ENCODE peak calls at places on chromosomes 5 and 9, in five cellular contexts. One of them, this sample, is unnamed.

GRCh38 chr5:54159153-54159836 is 151.1 kb downstream of the ARL15 start:
- DNase-seq in right atrium auricular region: no peak
- DNase-seq in prostate gland: no peak
- DNase-seq in RWPE2: no peak
- DNase-seq in ovary: no peak
- DNase-seq in this sample: no peak

GRCh38 chr5:112121268-112121667 is 297.8 kb downstream of the EPB41L4A start:
- DNase-seq in right atrium auricular region: no peak
- DNase-seq in RWPE2: no peak
- DNase-seq in ovary: no peak
- DNase-seq in prostate gland: no peak
- DNase-seq in this sample: no peak

GRCh38 chr9:99140685-99141314 is 35.9 kb downstream of the TGFBR1 start:
- DNase-seq in prostate gland: peak; percentile 36
- DNase-seq in right atrium auricular region: no peak
- DNase-seq in ovary: no peak
- DNase-seq in RWPE2: no peak
- DNase-seq in this sample: no peak

GRCh38 chr5:141475625-141476131 is at the start of gene PCDHGC3:
- DNase-seq in prostate gland: peak; percentile 94
- DNase-seq in ovary: peak; percentile 91
- DNase-seq in RWPE2: peak; percentile 95
- DNase-seq in right atrium auricular region: peak; percentile 97
- DNase-seq in this sample: no peak

GRCh38 chr5:116402235-116402634 is 172.4 kb downstream of the SEMA6A start:
- DNase-seq in right atrium auricular region: no peak
- DNase-seq in ovary: no peak
- DNase-seq in prostate gland: no peak
- DNase-seq in RWPE2: no peak
- DNase-seq in this sample: no peak

GRCh38 chr5:178762960-178763359 is 32.5 kb upstream of the ZNF354A start:
- DNase-seq in prostate gland: no peak
- DNase-seq in ovary: no peak
- DNase-seq in right atrium auricular region: no peak
- DNase-seq in RWPE2: no peak
- DNase-seq in this sample: no peak

GRCh38 chr9:76521906-76522305 is 62.9 kb downstream of the GCNT1 start:
- DNase-seq in RWPE2: no peak
- DNase-seq in prostate gland: no peak
- DNase-seq in ovary: no peak
- DNase-seq in right atrium auricular region: no peak
- DNase-seq in this sample: no peak

GRCh38 chr9:79663299-79663698 is 91.5 kb downstream of the TLE4 start:
- DNase-seq in prostate gland: no peak
- DNase-seq in right atrium auricular region: no peak
- DNase-seq in RWPE2: no peak
- DNase-seq in ovary: no peak
- DNase-seq in this sample: no peak

GRCh38 chr5:111743993-111744392 is 13.0 kb downstream of the NREP start:
- DNase-seq in ovary: no peak
- DNase-seq in right atrium auricular region: no peak
- DNase-seq in RWPE2: no peak
- DNase-seq in prostate gland: no peak
- DNase-seq in this sample: no peak

GRCh38 chr9:37364751-37365360 is 57.6 kb upstream of the GRHPR start:
- DNase-seq in RWPE2: no peak
- DNase-seq in ovary: no peak
- DNase-seq in prostate gland: no peak
- DNase-seq in right atrium auricular region: no peak
- DNase-seq in this sample: no peak

GRCh38 chr5:68554566-68555279 is 339.2 kb downstream of the PIK3R1 start:
- DNase-seq in RWPE2: no peak
- DNase-seq in prostate gland: peak; percentile 70
- DNase-seq in ovary: no peak
- DNase-seq in right atrium auricular region: no peak
- DNase-seq in this sample: no peak

GRCh38 chr5:147303251-147303650 is 68.4 kb downstream of the STK32A start:
- DNase-seq in RWPE2: no peak
- DNase-seq in right atrium auricular region: no peak
- DNase-seq in prostate gland: no peak
- DNase-seq in ovary: no peak
- DNase-seq in this sample: no peak

GRCh38 chr9:68704804-68705635 is at the start of gene PIP5K1B:
- DNase-seq in RWPE2: peak; percentile 76
- DNase-seq in right atrium auricular region: no peak
- DNase-seq in ovary: no peak
- DNase-seq in prostate gland: peak; percentile 65
- DNase-seq in this sample: peak; percentile 86

GRCh38 chr5:132490484-132491367 is at the start of gene IRF1:
- DNase-seq in prostate gland: peak; percentile 97
- DNase-seq in right atrium auricular region: peak; percentile 98
- DNase-seq in ovary: peak; percentile 96
- DNase-seq in RWPE2: peak; percentile 97
- DNase-seq in this sample: no peak
- TF ChIP-seq CTCF in prostate gland: peak; percentile 55
- TF ChIP-seq CTCF in right atrium auricular region: no peak
- TF ChIP-seq CTCF in ovary: peak; percentile 31
- TF ChIP-seq CTCF in RWPE2: peak; percentile 43
- TF ChIP-seq CTCF in this sample: peak; percentile 52

DNA sequence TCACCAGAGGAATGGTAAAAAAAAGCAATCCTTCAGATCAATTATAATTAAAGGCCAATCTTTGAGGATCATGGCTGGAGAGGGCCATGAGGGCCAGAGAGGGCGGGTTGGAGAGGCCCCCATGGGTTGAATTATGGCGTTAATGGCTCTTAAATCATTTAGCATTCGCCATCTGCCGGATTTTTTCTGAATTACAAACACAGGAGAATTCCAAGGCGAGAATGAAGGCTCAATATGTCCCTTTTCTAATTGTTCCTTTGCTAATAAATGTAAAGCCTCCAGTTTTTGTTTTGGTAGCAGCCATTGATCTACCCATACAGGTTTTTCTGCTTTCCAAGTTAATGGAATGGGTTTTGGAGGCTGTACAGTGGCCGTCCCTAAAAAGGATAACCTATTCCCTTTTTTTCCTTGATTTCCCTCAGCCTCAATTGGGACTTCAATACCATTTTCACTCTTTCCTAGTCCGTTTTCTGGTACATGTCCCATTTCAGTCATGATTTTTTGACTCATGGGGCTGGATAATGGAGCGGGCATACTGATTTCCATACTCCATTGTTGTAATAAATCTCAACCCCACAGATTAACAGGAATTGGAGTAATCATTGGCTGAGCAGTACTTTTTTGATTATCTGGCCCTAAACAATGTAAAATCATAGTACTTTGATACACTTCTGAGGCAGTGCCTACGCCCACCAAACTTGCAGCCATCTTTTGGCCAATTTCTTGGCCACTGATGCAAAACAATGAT is 6.7 kb upstream of the TMEM141 start:
- DNase-seq in RWPE2: no peak
- DNase-seq in right atrium auricular region: no peak
- DNase-seq in ovary: no peak
- DNase-seq in prostate gland: no peak
- DNase-seq in this sample: no peak
- TF ChIP-seq CTCF in RWPE2: peak; percentile 75
- TF ChIP-seq CTCF in right atrium auricular region: peak; percentile 60
- TF ChIP-seq CTCF in ovary: no peak
- TF ChIP-seq CTCF in prostate gland: peak; percentile 68
- TF ChIP-seq CTCF in this sample: peak; percentile 80

DNA sequence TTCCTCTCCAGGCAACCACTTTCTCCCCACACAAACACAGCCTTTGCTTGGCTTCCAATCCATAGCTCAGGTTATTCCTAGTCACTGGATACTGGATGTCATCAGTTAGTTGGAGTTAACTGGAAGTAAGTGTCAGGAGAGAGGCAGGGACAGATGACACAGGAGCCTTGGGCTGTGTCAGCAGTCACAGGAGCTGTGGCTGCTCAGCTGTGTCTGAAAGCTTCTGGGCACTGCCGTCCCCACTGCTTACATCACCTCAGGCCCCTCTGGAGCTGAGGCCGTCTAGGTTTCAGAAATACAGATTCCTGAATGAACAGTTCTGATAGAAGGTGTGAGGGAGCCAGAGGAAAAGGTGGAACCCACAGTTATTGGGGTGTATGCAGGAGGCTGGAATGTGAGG is 17.3 kb upstream of the FAM240B start:
- DNase-seq in RWPE2: no peak
- DNase-seq in ovary: no peak
- DNase-seq in right atrium auricular region: no peak
- DNase-seq in prostate gland: no peak
- DNase-seq in this sample: no peak
- TF ChIP-seq CTCF in RWPE2: no peak
- TF ChIP-seq CTCF in ovary: no peak
- TF ChIP-seq CTCF in right atrium auricular region: no peak
- TF ChIP-seq CTCF in prostate gland: no peak
- TF ChIP-seq CTCF in this sample: no peak

GRCh38 chr9:1941989-1942388 is 73.2 kb upstream of the SMARCA2 start:
- DNase-seq in prostate gland: no peak
- DNase-seq in right atrium auricular region: no peak
- DNase-seq in RWPE2: no peak
- DNase-seq in ovary: no peak
- DNase-seq in this sample: no peak
- TF ChIP-seq CTCF in prostate gland: no peak
- TF ChIP-seq CTCF in right atrium auricular region: no peak
- TF ChIP-seq CTCF in RWPE2: no peak
- TF ChIP-seq CTCF in ovary: peak; percentile 26
- TF ChIP-seq CTCF in this sample: peak; percentile 61

GRCh38 chr5:21806943-21807342 is 1046.2 kb downstream of the CDH12 start:
- DNase-seq in ovary: no peak
- DNase-seq in prostate gland: no peak
- DNase-seq in right atrium auricular region: no peak
- DNase-seq in RWPE2: no peak
- DNase-seq in this sample: no peak

GRCh38 chr5:21807953-21808352 is 1045.2 kb downstream of the CDH12 start:
- DNase-seq in right atrium auricular region: no peak
- DNase-seq in RWPE2: no peak
- DNase-seq in ovary: no peak
- DNase-seq in prostate gland: no peak
- DNase-seq in this sample: no peak

GRCh38 chr5:21806271-21806670 is 1046.9 kb downstream of the CDH12 start:
- DNase-seq in ovary: no peak
- DNase-seq in right atrium auricular region: no peak
- DNase-seq in prostate gland: no peak
- DNase-seq in RWPE2: no peak
- DNase-seq in this sample: no peak

GRCh38 chr5:21810737-21811316 is 1042.3 kb downstream of the CDH12 start:
- DNase-seq in RWPE2: no peak
- DNase-seq in ovary: no peak
- DNase-seq in prostate gland: no peak
- DNase-seq in right atrium auricular region: no peak
- DNase-seq in this sample: no peak
- TF ChIP-seq CTCF in RWPE2: peak; percentile 88
- TF ChIP-seq CTCF in ovary: no peak
- TF ChIP-seq CTCF in prostate gland: no peak
- TF ChIP-seq CTCF in right atrium auricular region: peak; percentile 59
- TF ChIP-seq CTCF in this sample: peak; percentile 85

GRCh38 chr9:130433168-130433946 is 11.4 kb upstream of the ASS1 start:
- DNase-seq in ovary: peak; percentile 59
- DNase-seq in RWPE2: peak; percentile 63
- DNase-seq in right atrium auricular region: no peak
- DNase-seq in prostate gland: no peak
- DNase-seq in this sample: no peak
- TF ChIP-seq CTCF in ovary: peak; percentile 88
- TF ChIP-seq CTCF in RWPE2: peak; percentile 65
- TF ChIP-seq CTCF in right atrium auricular region: peak; percentile 81
- TF ChIP-seq CTCF in prostate gland: peak; percentile 55
- TF ChIP-seq CTCF in this sample: peak; percentile 80

GRCh38 chr9:130847306-130848217 is 12.5 kb downstream of the ABL1 start:
- DNase-seq in ovary: peak; percentile 73
- DNase-seq in RWPE2: peak; percentile 85
- DNase-seq in right atrium auricular region: peak; percentile 95
- DNase-seq in prostate gland: no peak
- DNase-seq in this sample: no peak
- TF ChIP-seq CTCF in ovary: no peak
- TF ChIP-seq CTCF in RWPE2: peak; percentile 45
- TF ChIP-seq CTCF in right atrium auricular region: peak; percentile 18
- TF ChIP-seq CTCF in prostate gland: no peak
- TF ChIP-seq CTCF in this sample: peak; percentile 68

GRCh38 chr5:94228791-94229190 is 389.6 kb downstream of the KIAA0825 start:
- DNase-seq in ovary: no peak
- DNase-seq in right atrium auricular region: no peak
- DNase-seq in RWPE2: no peak
- DNase-seq in prostate gland: no peak
- DNase-seq in this sample: no peak
- TF ChIP-seq CTCF in ovary: no peak
- TF ChIP-seq CTCF in right atrium auricular region: no peak
- TF ChIP-seq CTCF in RWPE2: no peak
- TF ChIP-seq CTCF in prostate gland: no peak
- TF ChIP-seq CTCF in this sample: no peak